ENCODE peak calls at places on chromosomes 2 and 18, in seven cellular contexts. F, A, I, K, Y, X and J are unnamed samples.

GRCh38 chr18:48859311-48860275 is 91.2 kb downstream of the SMAD7 start:
- DNase-seq in F (peak), A (no peak), I (peak), K (no peak), Y (no peak), X (no peak), J (no peak)

GRCh38 chr2:106932644-106933043 is 46.7 kb upstream of the ST6GAL2 start:
- DNase-seq in F (no peak), A (no peak), I (no peak), K (no peak), Y (no peak), X (no peak), J (no peak)

GRCh38 chr18:46482831-46483230 is 174.2 kb downstream of the LOXHD1 start:
- DNase-seq in F (no peak), A (no peak), I (no peak), K (no peak), Y (no peak), X (no peak), J (no peak)

GRCh38 chr2:68292108-68292710 is 27.5 kb downstream of the CNRIP1 start:
- DNase-seq in F (no peak), A (no peak), I (peak), K (no peak), Y (peak), X (no peak), J (no peak)

GRCh38 chr2:19987936-19988335 is 2.0 kb downstream of the WDR35 start:
- DNase-seq in F (no peak), A (no peak), I (no peak), K (no peak), Y (no peak), X (no peak), J (no peak)

GRCh38 chr2:67039701-67040100 is 357.4 kb upstream of the ETAA1 start:
- DNase-seq in F (no peak), A (no peak), I (no peak), K (no peak), Y (no peak), X (no peak), J (no peak)

GRCh38 chr18:76985156-76985950 is 147.2 kb downstream of the MBP start:
- DNase-seq in F (no peak), A (no peak), I (no peak), K (no peak), Y (no peak), X (no peak), J (no peak)

GRCh38 chr2:237744613-237745249 is 53.8 kb upstream of the RBM44 start:
- DNase-seq in F (peak), A (peak), I (peak), K (peak), Y (peak), X (peak), J (peak)